ENCODE peak calls at places on chromosomes 6 and 20, in six cellular contexts. A, C, M, D, S and Q are unnamed samples. For H3K36me3, the result is how much of the 10 kb centered on the place peaks cover.

GRCh38 chr6:20866038-20866437 is 331.8 kb downstream of the CDKAL1 start:
- DNase-seq in M (no peak), C (no peak), S (no peak), A (no peak), D (no peak), Q (no peak)

GRCh38 chr6:74671558-74672025 is 534.3 kb downstream of the COL12A1 start:
- DNase-seq in M (no peak), S (peak), D (peak), A (no peak), C (no peak), Q (no peak)

GRCh38 chr6:53604623-53605190 is 59.8 kb upstream of the GCLC start:
- DNase-seq in S (no peak), A (no peak), M (no peak), C (no peak), D (no peak), Q (no peak)

GRCh38 chr6:16739329-16739801 is 21.9 kb downstream of the ATXN1 start:
- DNase-seq in M (no peak), C (no peak), A (no peak), S (peak), D (no peak), Q (peak)

GRCh38 chr6:47633141-47633540 is 65.2 kb upstream of the ADGRF4 start:
- DNase-seq in D (peak), A (no peak), M (no peak), S (no peak), C (no peak), Q (no peak)

GRCh38 chr6:40876336-40876735 is 162.7 kb downstream of the UNC5CL start:
- DNase-seq in A (no peak), C (no peak), D (no peak), S (no peak), M (no peak), Q (no peak)

GRCh38 chr20:14956538-14956937 is 619.1 kb upstream of the FLRT3 start:
- DNase-seq in S (no peak), A (no peak), M (no peak), C (no peak), D (no peak), Q (no peak)

GRCh38 chr6:7615611-7616383 is 25.8 kb downstream of the SNRNP48 start:
- DNase-seq in S (peak), A (peak), C (no peak), M (peak), D (peak), Q (peak)

GRCh38 chr6:42404494-42404893 is 47.2 kb downstream of the TRERF1 start:
- DNase-seq in M (peak), D (peak), C (no peak), S (peak), A (peak), Q (peak)

GRCh38 chr6:11712760-11713159 is 65.8 kb downstream of the ADTRP start:
- DNase-seq in M (peak), D (peak), A (no peak), C (no peak), S (peak), Q (no peak)

GRCh38 chr6:11711644-11711993 is 67.0 kb downstream of the ADTRP start:
- DNase-seq in D (no peak), C (no peak), A (no peak), S (peak), M (no peak), Q (no peak)

GRCh38 chr6:11710968-11711643 is 67.5 kb downstream of the ADTRP start:
- DNase-seq in S (no peak), A (no peak), C (no peak), M (no peak), D (no peak), Q (no peak)

GRCh38 chr6:11711994-11712698 is 66.5 kb downstream of the ADTRP start:
- DNase-seq in M (no peak), D (no peak), S (peak), C (no peak), A (no peak), Q (no peak)

DNA sequence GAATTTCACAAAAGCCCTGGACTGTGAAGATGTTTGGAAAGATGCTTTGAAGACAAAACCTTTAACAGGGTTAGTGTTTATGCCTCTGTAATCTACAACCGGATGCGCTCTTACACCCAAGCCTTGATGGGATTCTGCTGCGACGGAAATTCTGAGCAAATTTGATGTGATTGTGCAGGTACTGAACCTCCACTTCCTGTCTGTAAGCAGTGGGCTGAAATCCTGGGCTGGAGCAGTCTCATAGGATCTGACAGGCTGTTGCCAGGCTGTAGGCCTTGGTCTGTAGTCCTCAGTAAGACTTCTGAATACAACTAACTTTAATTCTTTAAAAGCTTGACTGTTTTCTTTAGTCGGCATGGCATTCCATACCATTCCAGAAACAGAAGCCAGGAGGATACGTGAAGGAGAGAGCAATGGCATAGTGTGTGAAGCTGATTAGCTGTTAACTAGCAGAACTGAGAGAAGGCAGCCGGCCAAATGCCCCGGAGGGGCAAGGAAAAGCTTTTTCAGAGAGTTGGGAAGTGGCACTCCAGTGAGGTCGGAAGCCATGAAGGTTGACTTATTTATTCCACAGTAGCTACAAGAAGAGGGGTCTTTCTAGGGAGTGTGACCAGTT is 68.3 kb downstream of the ADTRP start:
- DNase-seq in M (no peak), S (peak), D (no peak), A (no peak), C (no peak), Q (no peak)
- H3K27ac ChIP-seq in M (no peak), S (peak), D (no peak), A (no peak), C (peak), Q (peak)

GRCh38 chr6:31423550-31423949 is 20.2 kb downstream of the MICA start:
- DNase-seq in A (no peak), S (no peak), C (no peak), D (no peak), M (no peak), Q (no peak)
- H3K36me3 ChIP-seq in A (under half), S (under half), C (under half), D (under half), M (under half), Q (under half)

DNA sequence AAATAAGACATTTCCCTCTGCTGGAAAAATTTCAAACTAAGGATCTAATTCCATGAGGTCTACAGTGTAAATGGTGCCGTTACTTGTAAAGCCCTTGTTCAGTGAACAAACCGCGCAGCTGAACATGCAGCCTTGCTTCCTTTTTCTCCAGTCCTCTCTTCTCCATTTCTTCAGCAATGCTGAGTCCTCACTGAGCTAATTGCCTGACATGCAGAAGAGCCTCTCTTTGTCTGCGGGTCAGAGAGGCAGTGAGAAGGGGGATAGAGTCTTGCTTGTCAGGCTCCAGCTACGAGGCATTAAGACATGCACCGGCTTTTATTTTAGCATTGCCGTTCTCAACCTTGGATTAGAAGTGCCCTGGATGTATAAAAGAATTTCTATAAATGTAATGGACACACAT is 25.7 kb downstream of the ZDHHC14 start:
- DNase-seq in C (no peak), D (no peak), A (no peak), M (no peak), S (no peak), Q (no peak)
- H3K4me3 ChIP-seq in C (no peak), D (no peak), A (no peak), M (no peak), S (no peak), Q (no peak)

GRCh38 chr6:10420546-10421507 is 6.0 kb upstream of the TFAP2A start:
- DNase-seq in C (no peak), M (no peak), A (no peak), S (no peak), D (no peak), Q (no peak)
- H3K27ac ChIP-seq in C (no peak), M (no peak), A (no peak), S (no peak), D (no peak), Q (peak)

GRCh38 chr6:169675011-169675410 is 26.8 kb downstream of the WDR27 start:
- DNase-seq in C (no peak), M (no peak), S (no peak), D (no peak), A (no peak), Q (no peak)
- H3K36me3 ChIP-seq in C (under half), M (under half), S (under half), D (under half), A (under half), Q (under half)

DNA sequence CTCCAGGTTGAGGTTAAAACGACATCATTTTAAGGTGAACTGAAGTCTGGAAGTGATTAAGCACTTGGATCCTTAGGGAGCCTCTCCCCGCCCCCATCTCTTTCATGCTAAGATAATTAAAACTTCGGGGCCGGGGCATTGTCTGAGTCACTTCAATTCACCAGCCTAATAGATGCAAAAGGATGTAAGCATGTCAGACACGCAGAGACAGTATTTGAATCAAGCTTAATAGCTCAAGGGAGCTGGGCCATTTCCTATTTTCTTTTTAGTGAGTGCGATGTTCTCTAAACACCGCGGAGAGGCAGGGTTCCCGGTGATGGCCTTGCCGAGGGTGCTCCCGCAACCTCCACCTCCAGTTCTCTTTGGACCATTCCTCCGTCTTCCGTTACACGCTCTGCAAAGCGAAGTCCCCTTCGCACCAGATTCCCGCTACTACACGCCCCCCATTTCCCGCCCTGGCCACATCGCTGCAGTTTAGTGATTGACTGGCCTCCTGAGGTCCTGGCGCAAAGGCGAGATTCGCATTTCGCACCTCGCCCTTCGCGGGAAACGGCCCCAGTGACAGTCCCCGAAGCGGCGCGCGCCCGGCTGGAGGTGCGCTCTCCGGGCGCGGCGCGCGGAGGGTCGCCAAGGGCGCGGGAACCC is 516 bp upstream of the IRF4 start:
- DNase-seq in A (no peak), D (no peak), S (no peak), M (no peak), C (no peak), Q (no peak)
- H3K4me3 ChIP-seq in A (no peak), D (peak), S (no peak), M (peak), C (peak), Q (no peak)

GRCh38 chr6:142210606-142211005 is 63.5 kb downstream of the VTA1 start:
- DNase-seq in S (peak), D (no peak), C (no peak), A (no peak), M (no peak), Q (no peak)
- H3K27ac ChIP-seq in S (no peak), D (no peak), C (no peak), A (no peak), M (no peak), Q (no peak)